ENCODE peak calls at places on chromosome 13, in seven cellular contexts. Q is mesendoderm, A is IMR-90, F is neuronal stem cell, J is H9, T is H1, B is mesenchymal stem cell. O is an unnamed sample.

GRCh38 chr13:42392706-42393572 is 121.0 kb downstream of the AKAP11 start:
- DNase-seq in Q (peak), A (no peak), F (no peak), J (no peak), T (no peak), B (peak), O (no peak)

GRCh38 chr13:73073050-73073449 is 14.2 kb downstream of the KLF5 start:
- DNase-seq in Q (no peak), A (no peak), F (no peak), J (no peak), T (no peak), B (no peak), O (peak)

GRCh38 chr13:43444085-43444484 is 342.7 kb downstream of the ENOX1 start:
- DNase-seq in Q (no peak), A (peak), F (no peak), J (no peak), T (no peak), B (no peak), O (no peak)

GRCh38 chr13:29810145-29810742 is 40.2 kb downstream of the UBL3 start:
- DNase-seq in Q (no peak), A (peak), F (no peak), J (no peak), T (no peak), B (no peak), O (no peak)

GRCh38 chr13:32911506-32911905 is 104.7 kb upstream of the KL start:
- DNase-seq in Q (peak), A (peak), F (peak), J (peak), T (no peak), B (peak), O (no peak)

GRCh38 chr13:53201454-53202225 is 173.0 kb downstream of the OLFM4 start:
- DNase-seq in Q (peak), A (no peak), F (peak), J (peak), T (peak), B (no peak), O (no peak)

GRCh38 chr13:80923907-80924306 is 583.0 kb upstream of the SPRY2 start:
- DNase-seq in Q (peak), A (no peak), F (no peak), J (no peak), T (no peak), B (no peak), O (no peak)

GRCh38 chr13:69641773-69642172 is 465.9 kb upstream of the ATXN8OS start:
- DNase-seq in Q (no peak), A (no peak), F (no peak), J (no peak), T (no peak), B (no peak), O (no peak)

GRCh38 chr13:44068737-44069136 is 189.0 kb downstream of the LACC1 start:
- DNase-seq in Q (peak), A (peak), F (no peak), J (no peak), T (no peak), B (peak), O (no peak)

GRCh38 chr13:106349080-106349841 is 186.2 kb downstream of the EFNB2 start:
- DNase-seq in Q (peak), A (peak), F (peak), J (peak), T (peak), B (peak), O (peak)

GRCh38 chr13:45280751-45281634 is 60.0 kb downstream of the TPT1 start:
- DNase-seq in Q (peak), A (peak), F (peak), J (peak), T (peak), B (peak), O (peak)

GRCh38 chr13:35714588-35714987 is 238.1 kb upstream of the MAB21L1 start:
- DNase-seq in Q (no peak), A (no peak), F (no peak), J (peak), T (peak), B (no peak), O (peak)

GRCh38 chr13:101297794-101298193 is 118.5 kb downstream of the NALCN start:
- DNase-seq in Q (no peak), A (no peak), F (no peak), J (no peak), T (no peak), B (no peak), O (no peak)

GRCh38 chr13:32427852-32428580 is at the start of gene N4BP2L1:
- DNase-seq in Q (peak), A (no peak), F (no peak), J (peak), T (peak), B (peak), O (peak)

GRCh38 chr13:85586422-85586831 is 212.8 kb downstream of the SLITRK6 start:
- DNase-seq in Q (no peak), A (peak), F (no peak), J (no peak), T (no peak), B (peak), O (peak)

GRCh38 chr13:83716121-83716520 is 166.2 kb downstream of the SLITRK1 start:
- DNase-seq in Q (peak), A (no peak), F (no peak), J (no peak), T (no peak), B (no peak), O (no peak)

GRCh38 chr13:50387124-50387581 is 371.9 kb downstream of the KCNRG start:
- DNase-seq in Q (peak), A (peak), F (peak), J (peak), T (peak), B (peak), O (peak)

GRCh38 chr13:101157261-101157660 is 259.0 kb downstream of the NALCN start:
- DNase-seq in Q (peak), A (no peak), F (no peak), J (no peak), T (no peak), B (no peak), O (no peak)

GRCh38 chr13:20814224-20814910 is 40.6 kb upstream of the EEF1AKMT1 start:
- DNase-seq in Q (peak), A (peak), F (no peak), J (no peak), T (no peak), B (peak), O (no peak)

DNA sequence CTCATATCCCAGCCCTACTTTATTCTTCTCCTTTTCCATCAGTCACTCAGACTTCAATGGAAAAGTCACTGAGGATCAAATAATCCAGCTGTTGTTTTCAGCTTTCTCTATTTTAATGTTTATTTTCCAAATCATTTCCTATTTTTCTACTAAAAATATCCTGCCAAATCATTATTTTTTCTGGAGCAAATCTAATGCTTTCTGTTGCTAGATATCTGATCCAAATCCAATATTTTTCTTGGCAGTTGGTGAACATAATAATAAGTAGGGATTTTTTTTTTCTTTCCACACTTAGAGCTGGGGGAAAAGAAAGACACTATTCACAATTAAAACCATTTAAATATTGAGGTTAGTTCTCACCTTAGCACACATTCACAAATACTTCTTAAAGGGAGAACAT is 656.1 kb downstream of the DACH1 start:
- DNase-seq in Q (no peak), A (no peak), F (no peak), J (no peak), T (no peak), B (no peak), O (no peak)
- H2AK5ac ChIP-seq in Q (no peak), A (no peak), F (no peak), J (no peak), T (no peak), B (no peak), O (no peak)

GRCh38 chr13:113210834-113211233 is 1.4 kb downstream of the CUL4A start:
- DNase-seq in Q (no peak), A (no peak), F (no peak), J (no peak), T (no peak), B (no peak), O (no peak)

GRCh38 chr13:113207890-113208423 is 512 bp downstream of the PCID2 start:
- DNase-seq in Q (peak), A (peak), F (peak), J (peak), T (peak), B (peak), O (peak)

GRCh38 chr13:113209880-113210421 is 538 bp downstream of the CUL4A start:
- DNase-seq in Q (peak), A (peak), F (peak), J (peak), T (peak), B (peak), O (peak)

GRCh38 chr13:113209336-113209879 is at the start of gene CUL4A:
- DNase-seq in Q (peak), A (peak), F (peak), J (peak), T (peak), B (peak), O (peak)

DNA sequence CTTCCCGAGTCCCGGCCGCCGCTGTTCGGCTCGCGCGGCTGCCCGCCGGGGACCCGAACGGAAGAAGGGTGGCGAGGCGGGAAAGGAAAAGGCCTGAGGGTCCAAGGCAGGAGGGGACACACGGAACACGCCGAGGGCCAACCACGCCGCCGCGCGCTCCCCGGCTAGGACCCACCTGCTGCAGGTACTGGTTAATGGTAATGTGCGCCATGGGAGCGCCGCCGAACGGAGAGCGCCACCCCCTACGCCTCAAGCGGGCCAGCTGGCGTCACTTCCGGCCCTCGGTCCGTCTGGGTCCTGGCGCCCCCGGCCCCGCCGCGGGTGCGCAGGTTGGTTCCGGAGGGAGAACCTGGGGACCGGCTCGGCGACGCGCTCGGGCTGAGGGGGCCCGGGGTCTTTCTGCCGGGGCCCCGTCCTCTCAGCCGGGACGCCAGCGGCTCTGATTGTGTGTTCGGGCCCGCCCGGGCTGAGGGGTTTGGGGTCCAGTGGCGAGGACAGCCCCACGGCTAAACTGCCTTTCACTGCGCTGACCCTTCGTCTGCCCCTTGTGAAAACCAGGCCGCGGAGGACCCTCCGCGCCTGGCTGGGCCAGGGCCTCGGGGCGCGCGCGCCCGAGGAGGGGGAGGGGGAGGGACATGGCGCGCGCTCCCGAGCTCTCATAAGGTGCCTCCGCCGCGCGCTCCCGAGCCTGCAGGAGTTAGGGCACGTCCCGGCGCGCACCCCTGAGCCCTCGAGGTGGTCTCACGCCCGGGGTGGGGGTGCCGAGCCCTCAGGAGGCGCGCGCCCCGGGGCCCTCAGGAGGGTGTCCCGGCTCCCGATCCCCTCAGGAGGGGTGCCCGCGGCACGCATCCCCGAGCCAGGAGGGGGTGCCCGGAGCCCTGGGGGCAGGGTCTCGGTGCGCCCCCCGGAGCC is at the start of gene PCID2:
- DNase-seq in Q (peak), A (peak), F (peak), J (peak), T (peak), B (peak), O (peak)
- H3K23ac ChIP-seq in Q (no peak), A (peak), F (peak), J (no peak), T (no peak), B (peak), O (peak)

GRCh38 chr13:66967825-66968597 is 262.1 kb downstream of the PCDH9 start:
- DNase-seq in Q (no peak), A (peak), F (no peak), J (no peak), T (no peak), B (no peak), O (no peak)
- H2AK5ac ChIP-seq in Q (no peak), A (no peak), F (no peak), J (no peak), T (no peak), B (no peak), O (no peak)

DNA sequence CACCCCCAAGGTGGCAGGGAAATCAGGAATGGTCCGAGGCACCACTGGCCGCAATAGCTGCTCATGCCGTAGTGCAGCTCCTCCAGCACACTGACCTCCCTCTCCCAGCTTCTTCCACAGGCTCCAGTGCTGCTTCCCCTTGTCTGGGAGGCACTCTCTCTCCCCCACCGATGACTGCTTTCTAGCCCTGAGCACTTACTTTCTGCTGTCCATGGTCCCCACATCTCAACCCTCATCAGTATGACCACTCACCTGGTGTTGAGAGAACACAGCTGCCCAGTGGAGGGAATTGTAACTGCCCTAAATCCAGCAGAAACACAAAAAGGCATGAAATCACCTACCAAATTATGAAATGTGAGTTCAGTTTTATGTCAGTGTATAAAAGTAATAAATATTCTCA is 28.9 kb upstream of the TPP2 start:
- DNase-seq in Q (peak), A (no peak), F (no peak), J (no peak), T (no peak), B (no peak), O (no peak)
- H3K23ac ChIP-seq in Q (no peak), A (no peak), F (peak), J (no peak), T (no peak), B (no peak), O (no peak)

GRCh38 chr13:112067871-112068305 is 939 bp downstream of the SOX1 start:
- DNase-seq in Q (peak), A (no peak), F (no peak), J (peak), T (peak), B (no peak), O (no peak)
- H2AK5ac ChIP-seq in Q (no peak), A (no peak), F (peak), J (no peak), T (no peak), B (no peak), O (no peak)

GRCh38 chr13:98490866-98491265 is 86.0 kb downstream of the STK24 start:
- DNase-seq in Q (no peak), A (no peak), F (no peak), J (no peak), T (no peak), B (no peak), O (no peak)

GRCh38 chr13:98494769-98495168 is 82.1 kb downstream of the STK24 start:
- DNase-seq in Q (no peak), A (no peak), F (no peak), J (no peak), T (no peak), B (no peak), O (no peak)

GRCh38 chr13:98493035-98493401 is 83.9 kb downstream of the STK24 start:
- DNase-seq in Q (no peak), A (no peak), F (no peak), J (no peak), T (no peak), B (no peak), O (no peak)

GRCh38 chr13:98490195-98490771 is 86.6 kb downstream of the STK24 start:
- DNase-seq in Q (no peak), A (no peak), F (no peak), J (no peak), T (no peak), B (no peak), O (no peak)

DNA sequence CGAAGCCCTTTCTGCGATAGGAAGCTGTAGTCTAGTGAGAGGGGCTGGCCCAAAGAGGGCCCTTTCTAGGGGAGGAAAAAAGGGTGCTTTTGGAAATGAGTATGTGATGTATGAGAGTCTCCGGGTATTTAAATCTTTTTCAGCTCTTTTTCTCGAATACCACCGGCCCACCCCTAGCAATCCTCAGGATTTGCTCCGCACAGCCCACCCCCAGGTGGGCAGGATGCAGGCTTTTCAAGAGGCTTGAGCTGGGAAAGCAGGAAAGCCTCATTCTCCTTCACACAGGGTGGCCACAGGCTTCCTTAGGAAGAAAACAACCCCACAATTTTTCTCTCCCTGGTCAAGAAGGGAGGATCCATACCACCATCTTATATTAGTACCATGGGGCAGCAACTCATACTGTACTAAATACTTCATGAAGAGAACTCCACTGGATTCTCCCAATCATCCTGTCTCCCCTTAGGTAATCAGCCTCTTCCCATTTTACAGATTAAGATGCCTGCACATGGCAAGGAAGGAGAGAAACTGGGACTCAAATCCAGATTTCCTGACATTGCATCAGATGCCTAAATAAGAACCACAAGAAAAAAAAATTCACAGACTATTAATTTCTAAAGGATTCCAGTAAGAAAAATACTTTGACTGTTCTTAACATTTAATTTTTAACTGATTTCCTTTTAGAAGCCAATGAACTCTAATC is 84.4 kb downstream of the STK24 start:
- DNase-seq in Q (no peak), A (peak), F (no peak), J (no peak), T (no peak), B (no peak), O (no peak)
- H3K23ac ChIP-seq in Q (no peak), A (peak), F (no peak), J (no peak), T (no peak), B (no peak), O (no peak)

GRCh38 chr13:94524407-94524806 is 44.9 kb upstream of the DCT start:
- DNase-seq in Q (no peak), A (no peak), F (no peak), J (no peak), T (no peak), B (no peak), O (no peak)
- H2AK5ac ChIP-seq in Q (no peak), A (no peak), F (peak), J (no peak), T (no peak), B (no peak), O (no peak)

GRCh38 chr13:77480071-77480470 is 55.4 kb upstream of the SCEL start:
- DNase-seq in Q (peak), A (no peak), F (no peak), J (no peak), T (no peak), B (peak), O (no peak)
- H3K23ac ChIP-seq in Q (no peak), A (no peak), F (no peak), J (no peak), T (no peak), B (no peak), O (no peak)

GRCh38 chr13:102347490-102347889 is 54.4 kb downstream of the FGF14 start:
- DNase-seq in Q (no peak), A (no peak), F (no peak), J (no peak), T (no peak), B (no peak), O (no peak)

GRCh38 chr13:102346769-102347168 is 55.1 kb downstream of the FGF14 start:
- DNase-seq in Q (no peak), A (no peak), F (no peak), J (no peak), T (no peak), B (no peak), O (no peak)

DNA sequence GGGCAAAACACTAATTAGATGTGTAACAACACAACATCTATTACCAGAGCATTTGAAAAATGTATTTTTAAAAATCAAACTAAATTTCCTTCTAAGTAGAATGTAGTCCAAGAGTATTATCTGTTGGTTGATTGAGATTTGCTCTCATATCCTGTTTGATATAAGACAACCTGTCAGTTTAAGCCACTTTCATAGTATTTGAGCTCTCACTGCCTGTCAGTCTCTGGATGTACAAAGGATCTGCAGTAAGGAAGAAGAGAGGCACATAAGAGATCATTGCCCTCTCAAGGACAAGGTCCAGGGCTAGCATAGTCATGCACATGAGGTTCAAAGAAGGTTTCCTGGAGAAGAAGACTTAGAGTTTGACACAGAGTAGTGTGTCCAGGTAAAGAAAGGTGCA is 57.4 kb downstream of the FGF14 start:
- DNase-seq in Q (no peak), A (no peak), F (no peak), J (no peak), T (no peak), B (no peak), O (no peak)
- H2AK5ac ChIP-seq in Q (no peak), A (no peak), F (no peak), J (no peak), T (no peak), B (no peak), O (no peak)

O was measured in trophoblast cell.